ENCODE peak calls at places on chromosomes 1 and 21, in four cellular contexts. One of them, this sample, is unnamed.

GRCh38 chr1:94418664-94419655 is 771 bp downstream of the ABCD3 start:
- DNase-seq in GM23338: peak; percentile 50
- DNase-seq in HCT116: no peak
- DNase-seq in OCI-LY7: peak; percentile 7
- DNase-seq in this sample: peak; percentile 80

GRCh38 chr1:106924360-106924759 is 132.1 kb upstream of the PRMT6 start:
- DNase-seq in GM23338: peak; percentile 74
- DNase-seq in HCT116: no peak
- DNase-seq in OCI-LY7: no peak
- DNase-seq in this sample: peak; percentile 39

GRCh38 chr1:30878016-30878415 is 30.5 kb downstream of the SDC3 start:
- DNase-seq in GM23338: no peak
- DNase-seq in HCT116: no peak
- DNase-seq in OCI-LY7: no peak
- DNase-seq in this sample: no peak

GRCh38 chr1:236326432-236326831 is 44.7 kb upstream of the ERO1B start:
- DNase-seq in GM23338: no peak
- DNase-seq in HCT116: no peak
- DNase-seq in OCI-LY7: no peak
- DNase-seq in this sample: no peak

GRCh38 chr1:40847023-40847740 is 15.0 kb downstream of the CITED4 start:
- DNase-seq in GM23338: peak; percentile 27
- DNase-seq in HCT116: no peak
- DNase-seq in OCI-LY7: no peak
- DNase-seq in this sample: peak; percentile 49

GRCh38 chr21:45554477-45555175 is 12.4 kb upstream of the SLC19A1 start:
- DNase-seq in GM23338: peak; percentile 71
- DNase-seq in HCT116: peak; percentile 33
- DNase-seq in OCI-LY7: peak; percentile 72
- DNase-seq in this sample: peak; percentile 75

GRCh38 chr1:28602536-28603439 is 10.7 kb downstream of the RAB42 start:
- DNase-seq in GM23338: peak; percentile 90
- DNase-seq in HCT116: no peak
- DNase-seq in OCI-LY7: peak; percentile 68
- DNase-seq in this sample: peak; percentile 88

GRCh38 chr1:26582836-26583460 is 53.4 kb downstream of the RPS6KA1 start:
- DNase-seq in GM23338: no peak
- DNase-seq in HCT116: no peak
- DNase-seq in OCI-LY7: no peak
- DNase-seq in this sample: peak; percentile 87

GRCh38 chr1:9615316-9616063 is 26.8 kb downstream of the TMEM201 start:
- DNase-seq in GM23338: peak; percentile 91
- DNase-seq in HCT116: peak; percentile 18
- DNase-seq in OCI-LY7: peak; percentile 70
- DNase-seq in this sample: peak; percentile 75

GRCh38 chr1:198656500-198656932 is 17.7 kb downstream of the PTPRC start:
- DNase-seq in GM23338: peak; percentile 6
- DNase-seq in HCT116: no peak
- DNase-seq in OCI-LY7: peak; percentile 80
- DNase-seq in this sample: no peak

GRCh38 chr1:119045091-119045746 is 57.1 kb upstream of the TBX15 start:
- DNase-seq in GM23338: no peak
- DNase-seq in HCT116: no peak
- DNase-seq in OCI-LY7: no peak
- DNase-seq in this sample: no peak

GRCh38 chr1:77030401-77031100 is 163.3 kb downstream of the ST6GALNAC5 start:
- DNase-seq in GM23338: no peak
- DNase-seq in HCT116: no peak
- DNase-seq in OCI-LY7: no peak
- DNase-seq in this sample: no peak

GRCh38 chr1:30322859-30323257 is 400.5 kb downstream of the MATN1 start:
- DNase-seq in GM23338: peak; percentile 51
- DNase-seq in HCT116: no peak
- DNase-seq in OCI-LY7: no peak
- DNase-seq in this sample: no peak

GRCh38 chr21:42107177-42107880 is 36.2 kb downstream of the UMODL1 start:
- DNase-seq in GM23338: peak; percentile 58
- DNase-seq in HCT116: no peak
- DNase-seq in OCI-LY7: no peak
- DNase-seq in this sample: no peak

GRCh38 chr1:3261007-3261968 is 192.3 kb downstream of the PRDM16 start:
- DNase-seq in GM23338: no peak
- DNase-seq in HCT116: no peak
- DNase-seq in OCI-LY7: no peak
- DNase-seq in this sample: no peak

GRCh38 chr1:72009756-72010441 is 272.4 kb downstream of the NEGR1 start:
- DNase-seq in GM23338: peak; percentile 9
- DNase-seq in HCT116: no peak
- DNase-seq in OCI-LY7: no peak
- DNase-seq in this sample: no peak

GRCh38 chr1:170075186-170075585 is 691 bp upstream of the KIFAP3 start:
- DNase-seq in GM23338: no peak
- DNase-seq in HCT116: no peak
- DNase-seq in OCI-LY7: peak; percentile 17
- DNase-seq in this sample: no peak

GRCh38 chr1:205930698-205931330 is 12.4 kb downstream of the SLC26A9 start:
- DNase-seq in GM23338: no peak
- DNase-seq in HCT116: no peak
- DNase-seq in OCI-LY7: no peak
- DNase-seq in this sample: no peak

GRCh38 chr21:28256420-28256831 is 736.3 kb downstream of the LTN1 start:
- DNase-seq in GM23338: no peak
- DNase-seq in HCT116: no peak
- DNase-seq in OCI-LY7: no peak
- DNase-seq in this sample: peak; percentile 18

GRCh38 chr1:93346472-93346991 is 825 bp downstream of the DR1 start:
- DNase-seq in GM23338: peak; percentile 36
- DNase-seq in HCT116: no peak
- DNase-seq in OCI-LY7: peak; percentile 56
- DNase-seq in this sample: peak; percentile 68

GRCh38 chr1:119773711-119774241 is 5.1 kb upstream of the HMGCS2 start:
- DNase-seq in GM23338: peak; percentile 57
- DNase-seq in HCT116: no peak
- DNase-seq in OCI-LY7: no peak
- DNase-seq in this sample: peak; percentile 38

GRCh38 chr1:31669786-31670582 is 25.3 kb upstream of the PEF1 start:
- DNase-seq in GM23338: peak; percentile 65
- DNase-seq in HCT116: peak; percentile 12
- DNase-seq in OCI-LY7: peak; percentile 16
- DNase-seq in this sample: no peak

GRCh38 chr1:36835696-36836095 is 198.6 kb downstream of the GRIK3 start:
- DNase-seq in GM23338: no peak
- DNase-seq in HCT116: no peak
- DNase-seq in OCI-LY7: no peak
- DNase-seq in this sample: no peak

GRCh38 chr1:52424238-52424637 is 19.8 kb downstream of the PRPF38A start:
- DNase-seq in GM23338: no peak
- DNase-seq in HCT116: no peak
- DNase-seq in OCI-LY7: no peak
- DNase-seq in this sample: peak; percentile 20

GRCh38 chr21:41715649-41716321 is 51.1 kb downstream of the RIPK4 start:
- DNase-seq in GM23338: peak; percentile 51
- DNase-seq in HCT116: no peak
- DNase-seq in OCI-LY7: no peak
- DNase-seq in this sample: no peak

GRCh38 chr1:72285074-72285425 is 2.7 kb upstream of the NEGR1 start:
- DNase-seq in GM23338: no peak
- DNase-seq in HCT116: no peak
- DNase-seq in OCI-LY7: no peak
- DNase-seq in this sample: peak; percentile 86

GRCh38 chr1:199629624-199630023 is 397.9 kb upstream of the NR5A2 start:
- DNase-seq in GM23338: no peak
- DNase-seq in HCT116: no peak
- DNase-seq in OCI-LY7: no peak
- DNase-seq in this sample: no peak

GRCh38 chr1:203325418-203326091 is 20.2 kb downstream of the BTG2 start:
- DNase-seq in GM23338: no peak
- DNase-seq in HCT116: no peak
- DNase-seq in OCI-LY7: peak; percentile 83
- DNase-seq in this sample: no peak

GRCh38 chr1:19436716-19437476 is 48.4 kb downstream of the CAPZB start:
- DNase-seq in GM23338: no peak
- DNase-seq in HCT116: no peak
- DNase-seq in OCI-LY7: no peak
- DNase-seq in this sample: peak; percentile 66

GRCh38 chr1:1806890-1807289 is 28.6 kb upstream of the NADK start:
- DNase-seq in GM23338: no peak
- DNase-seq in HCT116: no peak
- DNase-seq in OCI-LY7: no peak
- DNase-seq in this sample: peak; percentile 78
- TF ChIP-seq EZH2phosphoT487 in GM23338: no peak
- TF ChIP-seq EZH2phosphoT487 in HCT116: no peak
- TF ChIP-seq EZH2phosphoT487 in OCI-LY7: no peak
- TF ChIP-seq EZH2phosphoT487 in this sample: no peak

GRCh38 chr1:244273845-244274619 is 177.7 kb downstream of the ADSS2 start:
- DNase-seq in GM23338: no peak
- DNase-seq in HCT116: peak; percentile 42
- DNase-seq in OCI-LY7: no peak
- DNase-seq in this sample: peak; percentile 98
- H3K4me2 ChIP-seq in GM23338: no peak overlapping the region
- H3K4me2 ChIP-seq in HCT116: peak overlapping the region; percentile 43
- H3K4me2 ChIP-seq in OCI-LY7: no peak overlapping the region
- H3K4me2 ChIP-seq in this sample: peak overlapping the region; percentile 92

GRCh38 chr1:24752305-24752704 is 7.1 kb downstream of the CLIC4 start:
- DNase-seq in GM23338: no peak
- DNase-seq in HCT116: no peak
- DNase-seq in OCI-LY7: peak; percentile 43
- DNase-seq in this sample: no peak

GRCh38 chr1:24751833-24752232 is 6.6 kb downstream of the CLIC4 start:
- DNase-seq in GM23338: no peak
- DNase-seq in HCT116: no peak
- DNase-seq in OCI-LY7: no peak
- DNase-seq in this sample: peak; percentile 51

GRCh38 chr1:24749886-24750285 is 4.6 kb downstream of the CLIC4 start:
- DNase-seq in GM23338: no peak
- DNase-seq in HCT116: no peak
- DNase-seq in OCI-LY7: no peak
- DNase-seq in this sample: no peak

GRCh38 chr1:24748191-24749121 is 3.2 kb downstream of the CLIC4 start:
- DNase-seq in GM23338: no peak
- DNase-seq in HCT116: no peak
- DNase-seq in OCI-LY7: peak; percentile 85
- DNase-seq in this sample: peak; percentile 53

DNA sequence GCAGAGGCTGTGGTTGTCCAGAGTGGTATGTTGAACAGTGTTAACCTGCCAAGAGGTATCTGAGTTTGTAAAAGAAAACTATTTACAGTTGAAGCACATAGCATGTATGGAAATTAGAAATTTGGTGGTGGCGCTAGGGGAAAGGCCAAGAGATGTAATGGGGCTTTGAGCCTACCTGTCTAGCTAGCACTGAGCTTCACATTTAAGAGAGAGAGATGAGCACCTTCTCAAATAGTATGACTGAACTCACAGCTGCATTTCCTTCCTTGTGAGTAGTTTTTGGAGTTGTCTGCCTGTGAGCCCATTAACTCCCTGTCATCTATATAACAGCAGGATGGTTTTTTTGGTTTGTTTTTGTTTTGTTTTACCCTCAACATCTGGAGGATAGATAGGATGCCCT is 4.0 kb downstream of the CLIC4 start:
- DNase-seq in GM23338: no peak
- DNase-seq in HCT116: no peak
- DNase-seq in OCI-LY7: peak; percentile 75
- DNase-seq in this sample: no peak
- H3K4me3 ChIP-seq in GM23338: peak overlapping the region; percentile 34
- H3K4me3 ChIP-seq in HCT116: no peak overlapping the region
- H3K4me3 ChIP-seq in OCI-LY7: peak overlapping the region; percentile 94
- H3K4me3 ChIP-seq in this sample: peak overlapping the region; percentile 99

GRCh38 chr1:83086986-83087512 is 911.9 kb downstream of the TTLL7 start:
- DNase-seq in GM23338: no peak
- DNase-seq in HCT116: no peak
- DNase-seq in OCI-LY7: no peak
- DNase-seq in this sample: no peak

GRCh38 chr1:83090195-83090594 is 908.7 kb downstream of the TTLL7 start:
- DNase-seq in GM23338: no peak
- DNase-seq in HCT116: no peak
- DNase-seq in OCI-LY7: no peak
- DNase-seq in this sample: no peak

GRCh38 chr1:83083589-83084224 is 915.2 kb downstream of the TTLL7 start:
- DNase-seq in GM23338: no peak
- DNase-seq in HCT116: no peak
- DNase-seq in OCI-LY7: no peak
- DNase-seq in this sample: no peak

GRCh38 chr1:83086346-83086745 is 912.6 kb downstream of the TTLL7 start:
- DNase-seq in GM23338: no peak
- DNase-seq in HCT116: no peak
- DNase-seq in OCI-LY7: no peak
- DNase-seq in this sample: no peak

GRCh38 chr1:83087851-83088250 is 911.1 kb downstream of the TTLL7 start:
- DNase-seq in GM23338: no peak
- DNase-seq in HCT116: no peak
- DNase-seq in OCI-LY7: no peak
- DNase-seq in this sample: no peak
- TF ChIP-seq EZH2phosphoT487 in GM23338: no peak
- TF ChIP-seq EZH2phosphoT487 in HCT116: no peak
- TF ChIP-seq EZH2phosphoT487 in OCI-LY7: no peak
- TF ChIP-seq EZH2phosphoT487 in this sample: no peak

This sample was measured in GM23248.